ENCODE peak calls at places on chromosomes 4 and X, in six cellular contexts. O is K562, Z is transverse colon, P is esophagus muscularis mucosa, H is GM12878, L is sigmoid colon. C is an unnamed sample. For H3K4me1, the result is how much of the 10 kb centered on the place peaks cover.

GRCh38 chrX:107935200-107935599 is 47.0 kb downstream of the TEX13B start:
- DNase-seq in O (no peak), Z (no peak), P (no peak), H (no peak), L (no peak), C (no peak)

GRCh38 chr4:3466691-3467600 is 3.8 kb downstream of the DOK7 start:
- DNase-seq in O (no peak), Z (no peak), P (no peak), H (no peak), L (no peak), C (no peak)

GRCh38 chr4:183165371-183165770 is 66.3 kb downstream of the WWC2 start:
- DNase-seq in O (no peak), Z (no peak), P (no peak), H (no peak), L (no peak), C (no peak)

GRCh38 chr4:148444296-148445070 is 2.3 kb upstream of the NR3C2 start:
- DNase-seq in O (no peak), Z (peak), P (no peak), H (no peak), L (peak), C (no peak)

GRCh38 chr4:45317276-45317675 is 590.9 kb upstream of the GNPDA2 start:
- DNase-seq in O (no peak), Z (no peak), P (no peak), H (no peak), L (no peak), C (no peak)

GRCh38 chr4:102449751-102450352 is 51.3 kb upstream of the NFKB1 start:
- DNase-seq in O (peak), Z (peak), P (no peak), H (peak), L (no peak), C (no peak)

GRCh38 chr4:139153411-139154133 is 23.4 kb downstream of the ELF2 start:
- DNase-seq in O (no peak), Z (no peak), P (no peak), H (no peak), L (no peak), C (no peak)

GRCh38 chr4:23305026-23305425 is 584.8 kb downstream of the PPARGC1A start:
- DNase-seq in O (no peak), Z (no peak), P (no peak), H (no peak), L (no peak), C (no peak)

GRCh38 chr4:86496094-86497060 is 97.7 kb upstream of the PTPN13 start:
- DNase-seq in O (peak), Z (peak), P (no peak), H (no peak), L (no peak), C (no peak)

GRCh38 chr4:28369504-28369903 is 1508.9 kb downstream of the STIM2 start:
- DNase-seq in O (no peak), Z (no peak), P (no peak), H (no peak), L (no peak), C (no peak)

GRCh38 chr4:56255820-56256219 is 131.5 kb downstream of the AASDH start:
- DNase-seq in O (no peak), Z (no peak), P (peak), H (no peak), L (no peak), C (no peak)

GRCh38 chrX:3184176-3184930 is 143.1 kb downstream of the ARSF start:
- DNase-seq in O (no peak), Z (no peak), P (no peak), H (no peak), L (peak), C (peak)

GRCh38 chr4:100574607-100575006 is 56.8 kb upstream of the EMCN start:
- DNase-seq in O (no peak), Z (no peak), P (no peak), H (no peak), L (no peak), C (no peak)

GRCh38 chr4:145882594-145882993 is 56.0 kb downstream of the ZNF827 start:
- DNase-seq in O (no peak), Z (no peak), P (no peak), H (no peak), L (no peak), C (no peak)

GRCh38 chr4:76595435-76595834 is 160.4 kb downstream of the SHROOM3 start:
- DNase-seq in O (no peak), Z (no peak), P (no peak), H (no peak), L (no peak), C (no peak)

GRCh38 chr4:37780444-37781133 is 45.9 kb upstream of the PGM2 start:
- DNase-seq in O (no peak), Z (peak), P (no peak), H (no peak), L (no peak), C (no peak)

GRCh38 chr4:118284169-118284568 is 68.6 kb downstream of the PRSS12 start:
- DNase-seq in O (peak), Z (no peak), P (no peak), H (no peak), L (no peak), C (no peak)

GRCh38 chr4:118282692-118283091 is 70.1 kb downstream of the PRSS12 start:
- DNase-seq in O (peak), Z (no peak), P (no peak), H (no peak), L (no peak), C (no peak)

GRCh38 chr4:118280501-118281218 is 72.1 kb downstream of the PRSS12 start:
- DNase-seq in O (peak), Z (peak), P (no peak), H (peak), L (no peak), C (peak)

GRCh38 chr4:118279920-118280432 is 72.8 kb downstream of the PRSS12 start:
- DNase-seq in O (peak), Z (no peak), P (no peak), H (no peak), L (no peak), C (no peak)

DNA sequence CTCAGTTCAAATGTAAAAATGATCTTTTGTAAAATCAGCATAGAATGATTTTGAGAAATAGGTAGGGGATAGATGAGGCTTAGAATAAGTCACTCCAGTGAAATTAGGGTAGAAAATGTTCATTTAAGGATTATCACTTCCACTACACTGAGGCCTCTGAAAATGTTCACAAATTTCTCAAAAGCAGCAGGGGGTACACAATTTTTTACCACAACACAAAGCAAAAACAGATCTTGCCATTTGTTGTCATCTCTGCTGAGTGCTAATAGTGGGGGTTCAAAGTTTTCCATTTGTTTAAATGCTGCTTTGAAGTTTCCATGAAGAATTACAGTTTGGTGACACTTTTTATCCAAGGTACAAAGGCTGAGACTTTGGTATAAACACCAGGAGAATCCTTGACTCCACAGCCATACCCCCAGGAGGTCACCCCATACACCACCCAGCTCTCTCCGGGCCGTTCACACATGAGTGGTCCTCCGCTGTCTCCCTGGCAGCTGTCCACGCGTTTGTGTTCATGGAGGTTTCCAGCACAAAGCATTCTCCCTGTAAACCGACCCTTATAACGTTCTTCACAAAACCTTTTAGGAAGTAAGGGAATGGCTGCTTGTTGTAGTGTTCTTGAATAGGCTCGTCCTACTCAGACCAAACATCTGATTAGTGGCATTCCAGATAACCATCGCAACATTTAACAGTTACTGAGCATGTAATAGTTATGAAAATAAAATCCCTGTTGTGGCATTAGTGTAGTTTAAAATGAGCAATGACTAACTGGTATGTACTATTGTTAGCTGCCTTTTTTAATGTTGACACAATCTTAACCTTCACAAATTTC is 71.0 kb downstream of the PRSS12 start:
- DNase-seq in O (peak), Z (no peak), P (no peak), H (no peak), L (no peak), C (no peak)
- H3K4me3 ChIP-seq in O (no peak), Z (no peak), P (no peak), H (peak), L (no peak), C (no peak)

GRCh38 chrX:675279-675886 is 44.8 kb downstream of the SHOX start:
- DNase-seq in O (no peak), Z (no peak), P (no peak), H (no peak), L (no peak), C (no peak)

GRCh38 chrX:672931-673330 is 42.3 kb downstream of the SHOX start:
- DNase-seq in O (no peak), Z (no peak), P (no peak), H (no peak), L (no peak), C (no peak)

GRCh38 chrX:679161-679979 is 48.8 kb downstream of the SHOX start:
- DNase-seq in O (no peak), Z (no peak), P (no peak), H (no peak), L (no peak), C (no peak)

GRCh38 chrX:677376-677775 is 46.8 kb downstream of the SHOX start:
- DNase-seq in O (no peak), Z (no peak), P (no peak), H (no peak), L (no peak), C (no peak)

GRCh38 chrX:675896-676295 is 45.3 kb downstream of the SHOX start:
- DNase-seq in O (no peak), Z (no peak), P (no peak), H (no peak), L (no peak), C (no peak)
- TF ChIP-seq EP300 in O (no peak), Z (no peak), P (no peak), H (no peak), L (no peak), C (no peak)

GRCh38 chr4:53131562-53131925 is 234.3 kb downstream of the SCFD2 start:
- DNase-seq in O (no peak), Z (no peak), P (no peak), H (no peak), L (no peak), C (no peak)
- H3K4me1 ChIP-seq in O (under half), Z (under half), P (under half), H (under half), L (under half), C (under half)

GRCh38 chr4:6640292-6641163 is at the start of gene MRFAP1:
- DNase-seq in O (peak), Z (peak), P (peak), H (peak), L (peak), C (peak)

GRCh38 chr4:6641164-6641970 is 882 bp downstream of the MRFAP1 start:
- DNase-seq in O (peak), Z (peak), P (no peak), H (no peak), L (no peak), C (no peak)

GRCh38 chr4:6643141-6643847 is 2.8 kb downstream of the MRFAP1 start:
- DNase-seq in O (no peak), Z (no peak), P (no peak), H (no peak), L (no peak), C (no peak)

GRCh38 chr4:6641971-6642320 is 1.5 kb downstream of the MRFAP1 start:
- DNase-seq in O (no peak), Z (no peak), P (no peak), H (no peak), L (no peak), C (no peak)

GRCh38 chr4:6639137-6639680 is 1.3 kb upstream of the MRFAP1 start:
- DNase-seq in O (no peak), Z (no peak), P (no peak), H (no peak), L (no peak), C (no peak)
- H3K4me3 ChIP-seq in O (no peak), Z (no peak), P (no peak), H (no peak), L (no peak), C (no peak)

GRCh38 chr4:54228064-54228527 is 997 bp upstream of the PDGFRA start:
- DNase-seq in O (peak), Z (peak), P (peak), H (no peak), L (peak), C (peak)
- TF ChIP-seq EP300 in O (no peak), Z (no peak), P (no peak), H (no peak), L (no peak), C (peak)

GRCh38 chr4:8391972-8392371 is 48.6 kb downstream of the ACOX3 start:
- DNase-seq in O (no peak), Z (peak), P (peak), H (peak), L (peak), C (no peak)
- H3K4me1 ChIP-seq in O (under half), Z (under half), P (half or more), H (under half), L (under half), C (under half)

DNA sequence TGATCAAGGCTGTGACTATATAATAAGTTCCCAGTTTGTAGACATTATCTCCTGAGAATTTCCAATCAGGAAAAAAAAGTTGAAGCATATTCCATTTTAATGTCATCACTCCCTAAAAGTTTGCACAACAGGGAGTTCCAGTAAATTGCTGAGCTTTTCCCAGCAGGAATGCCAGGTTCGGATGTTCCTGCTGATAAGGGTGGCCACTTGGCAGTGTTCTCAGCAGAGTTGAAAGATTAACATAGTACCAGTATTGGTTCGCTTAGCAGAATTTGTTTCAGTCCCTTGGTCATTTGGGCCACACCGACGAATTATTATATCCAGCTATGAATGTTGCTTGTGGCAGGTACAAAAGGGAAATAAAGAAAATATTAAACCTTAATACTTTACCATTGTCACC is 5.2 kb upstream of the CXCL2 start:
- DNase-seq in O (no peak), Z (peak), P (no peak), H (no peak), L (no peak), C (no peak)
- H3K4me3 ChIP-seq in O (no peak), Z (no peak), P (no peak), H (no peak), L (no peak), C (no peak)

GRCh38 chr4:184688447-184688846 is 38.9 kb downstream of the PRIMPOL start:
- DNase-seq in O (no peak), Z (no peak), P (no peak), H (no peak), L (no peak), C (no peak)
- TF ChIP-seq EP300 in O (no peak), Z (no peak), P (no peak), H (no peak), L (no peak), C (no peak)